ENCODE peak calls at places on chromosomes 13 and 19, in six cellular contexts. H is WTC11, I is HepG2, V is H1, U is K562, C is GM12878. W is an unnamed sample.

GRCh38 chr13:39415003-39415402 is 188.0 kb downstream of the LHFPL6 start:
- DNase-seq in H (no peak), I (peak), V (no peak), U (no peak), C (no peak), W (no peak)

GRCh38 chr13:108595416-108596257 is 33.8 kb upstream of the MYO16 start:
- DNase-seq in H (peak), I (no peak), V (no peak), U (no peak), C (no peak), W (no peak)

GRCh38 chr13:29579094-29579493 is 16.4 kb downstream of the SLC7A1 start:
- DNase-seq in H (no peak), I (no peak), V (no peak), U (no peak), C (no peak), W (no peak)

GRCh38 chr13:46844431-46844830 is 47.5 kb upstream of the ESD start:
- DNase-seq in H (no peak), I (no peak), V (no peak), U (no peak), C (no peak), W (no peak)

GRCh38 chr13:33181264-33181663 is 104.3 kb downstream of the STARD13 start:
- DNase-seq in H (no peak), I (no peak), V (no peak), U (no peak), C (no peak), W (no peak)

GRCh38 chr13:99737456-99737855 is 234.1 kb downstream of the ZIC5 start:
- DNase-seq in H (no peak), I (no peak), V (no peak), U (no peak), C (no peak), W (no peak)

GRCh38 chr13:95115525-95115924 is 185.7 kb downstream of the ABCC4 start:
- DNase-seq in H (no peak), I (no peak), V (no peak), U (no peak), C (no peak), W (no peak)

GRCh38 chr19:6521718-6522646 is 8.8 kb upstream of the TNFSF9 start:
- DNase-seq in H (no peak), I (no peak), V (no peak), U (peak), C (peak), W (no peak)

GRCh38 chr19:23260956-23261355 is 10.8 kb upstream of the ZNF724 start:
- DNase-seq in H (no peak), I (no peak), V (no peak), U (no peak), C (no peak), W (no peak)

GRCh38 chr19:4967738-4968461 is 1.0 kb upstream of the KDM4B start:
- DNase-seq in H (no peak), I (no peak), V (no peak), U (no peak), C (no peak), W (no peak)

GRCh38 chr19:44882063-44882462 is 9.0 kb upstream of the TOMM40 start:
- DNase-seq in H (no peak), I (no peak), V (no peak), U (no peak), C (no peak), W (no peak)

GRCh38 chr13:29905845-29906244 is 55.4 kb upstream of the UBL3 start:
- DNase-seq in H (no peak), I (peak), V (no peak), U (no peak), C (no peak), W (no peak)

GRCh38 chr19:13953021-13953531 is 767 bp downstream of the DCAF15 start:
- DNase-seq in H (peak), I (no peak), V (no peak), U (no peak), C (no peak), W (no peak)

GRCh38 chr13:48731957-48732569 is 78.3 kb downstream of the CYSLTR2 start:
- DNase-seq in H (peak), I (peak), V (peak), U (peak), C (no peak), W (peak)

GRCh38 chr13:24183741-24184182 is 23.2 kb downstream of the SPATA13 start:
- DNase-seq in H (no peak), I (peak), V (no peak), U (no peak), C (no peak), W (no peak)

GRCh38 chr13:40664100-40665060 is 2.1 kb downstream of the FOXO1 start:
- DNase-seq in H (peak), I (peak), V (no peak), U (peak), C (no peak), W (no peak)

GRCh38 chr13:20353973-20354372 is 121.9 kb upstream of the GJB6 start:
- DNase-seq in H (no peak), I (no peak), V (no peak), U (no peak), C (no peak), W (no peak)

GRCh38 chr19:21568816-21569496 is 63.6 kb downstream of the ZNF429 start:
- DNase-seq in H (no peak), I (no peak), V (no peak), U (no peak), C (no peak), W (no peak)

GRCh38 chr13:50691176-50691681 is 152.3 kb downstream of the DLEU7 start:
- DNase-seq in H (no peak), I (no peak), V (no peak), U (no peak), C (no peak), W (no peak)

GRCh38 chr13:46152627-46153328 is 29.2 kb downstream of the LCP1 start:
- DNase-seq in H (no peak), I (peak), V (no peak), U (no peak), C (no peak), W (no peak)

GRCh38 chr13:61777281-61777680 is 361.6 kb upstream of the PCDH20 start:
- DNase-seq in H (no peak), I (no peak), V (no peak), U (no peak), C (no peak), W (no peak)
- TF ChIP-seq ATF3 in H (no peak), I (no peak), V (no peak), U (no peak), C (no peak), W (no peak)

GRCh38 chr19:29612801-29613595 is 6.9 kb downstream of the POP4 start:
- DNase-seq in H (no peak), I (no peak), V (no peak), U (no peak), C (no peak), W (no peak)
- TF ChIP-seq ATF3 in H (no peak), I (no peak), V (no peak), U (no peak), C (no peak), W (no peak)

GRCh38 chr19:50402544-50403301 is 16.0 kb upstream of the SPIB start:
- DNase-seq in H (no peak), I (no peak), V (no peak), U (no peak), C (no peak), W (no peak)
- TF ChIP-seq ATF3 in H (no peak), I (no peak), V (no peak), U (no peak), C (no peak), W (no peak)

GRCh38 chr13:51997641-51998330 is 13.5 kb downstream of the ATP7B start:
- DNase-seq in H (peak), I (peak), V (no peak), U (no peak), C (no peak), W (no peak)

GRCh38 chr13:51998723-51999471 is 12.4 kb downstream of the ATP7B start:
- DNase-seq in H (no peak), I (peak), V (no peak), U (no peak), C (no peak), W (no peak)

GRCh38 chr13:52002361-52002760 is 8.9 kb downstream of the ATP7B start:
- DNase-seq in H (no peak), I (no peak), V (no peak), U (no peak), C (no peak), W (no peak)

GRCh38 chr13:52001120-52001731 is 10.0 kb downstream of the ATP7B start:
- DNase-seq in H (no peak), I (peak), V (no peak), U (peak), C (no peak), W (peak)

GRCh38 chr13:51999525-51999924 is 11.7 kb downstream of the ATP7B start:
- DNase-seq in H (no peak), I (no peak), V (no peak), U (no peak), C (no peak), W (no peak)
- TF ChIP-seq ATF3 in H (no peak), I (no peak), V (no peak), U (no peak), C (no peak), W (no peak)

DNA sequence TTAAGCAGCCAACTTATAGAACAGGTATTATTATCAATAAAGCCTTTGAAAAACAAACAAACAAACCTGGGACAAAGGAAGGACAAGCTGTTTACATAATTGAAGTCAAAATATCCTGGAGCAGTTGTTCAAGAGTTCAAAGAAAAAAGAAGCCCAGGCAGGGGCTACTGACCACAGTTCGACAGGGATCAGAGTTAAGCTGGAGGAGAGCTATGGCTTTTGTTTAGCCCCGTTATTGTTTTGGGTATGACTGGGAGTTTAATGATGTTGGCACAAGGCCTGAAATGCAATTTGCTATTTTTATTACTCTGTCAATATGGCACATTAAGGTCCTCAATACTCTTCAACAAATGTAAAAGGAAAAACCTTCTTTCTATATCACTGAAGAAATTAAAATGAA is 624.4 kb upstream of the KLHL1 start:
- DNase-seq in H (no peak), I (no peak), V (no peak), U (no peak), C (no peak), W (no peak)
- TF ChIP-seq ATF3 in H (no peak), I (no peak), V (no peak), U (no peak), C (no peak), W (no peak)

GRCh38 chr19:39677931-39678889 is 22.5 kb downstream of the LGALS16 start:
- DNase-seq in H (no peak), I (peak), V (no peak), U (no peak), C (no peak), W (no peak)
- TF ChIP-seq ATF3 in H (no peak), I (no peak), V (no peak), U (no peak), C (no peak), W (no peak)

DNA sequence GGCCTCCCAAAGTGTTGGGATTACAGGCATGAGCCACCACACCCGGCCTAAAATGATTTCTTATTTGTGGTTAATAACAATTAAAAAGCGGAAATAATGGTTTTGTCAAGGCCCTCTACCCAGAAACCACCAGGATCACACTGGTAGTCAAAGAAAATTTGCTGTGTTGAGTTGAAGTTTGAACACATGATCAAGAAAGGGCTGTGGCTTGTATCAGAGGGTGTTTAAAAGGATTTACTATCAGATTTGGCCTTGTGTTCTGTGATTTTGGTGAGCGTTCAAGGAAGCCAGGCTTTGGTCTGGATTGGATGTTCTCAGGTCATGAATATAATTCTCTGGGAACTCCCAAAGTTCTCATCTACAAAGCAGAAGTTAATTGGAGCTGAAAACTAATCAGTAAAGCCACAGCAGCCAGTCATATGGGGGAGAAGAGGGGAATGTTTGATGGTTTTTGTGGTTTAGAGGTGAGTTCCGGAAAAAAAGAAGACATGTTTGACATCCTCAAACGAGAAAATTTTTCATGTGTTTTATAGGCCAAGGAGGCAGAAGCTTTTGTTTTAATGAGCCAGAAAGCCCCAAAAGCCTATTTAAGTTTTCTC is 10.6 kb upstream of the ZNF556 start:
- DNase-seq in H (no peak), I (no peak), V (no peak), U (no peak), C (peak), W (no peak)
- TF ChIP-seq ATF3 in H (no peak), I (no peak), V (no peak), U (no peak), C (no peak), W (no peak)

W was measured in HCT116.